ENCODE peak calls at places on chromosome 12, in six cellular contexts. One of them, this sample, is unnamed.

GRCh38 chr12:123732251-123732650 is 20.1 kb downstream of the ATP6V0A2 start:
- DNase-seq in AG09309: no peak
- DNase-seq in ascending aorta: no peak
- DNase-seq in kidney glomerular epithelial cell: no peak
- DNase-seq in amniotic stem cell: no peak
- DNase-seq in ovary: no peak
- DNase-seq in this sample: no peak

GRCh38 chr12:104565606-104566243 is 109.0 kb downstream of the CHST11 start:
- DNase-seq in AG09309: no peak
- DNase-seq in ascending aorta: no peak
- DNase-seq in kidney glomerular epithelial cell: no peak
- DNase-seq in amniotic stem cell: no peak
- DNase-seq in ovary: no peak
- DNase-seq in this sample: peak

GRCh38 chr12:6551063-6551461 is 4.8 kb downstream of the IFFO1 start:
- DNase-seq in ascending aorta: peak
- DNase-seq in ovary: peak
- DNase-seq in AG09309: no peak
- DNase-seq in kidney glomerular epithelial cell: no peak
- DNase-seq in amniotic stem cell: no peak
- DNase-seq in this sample: no peak

GRCh38 chr12:57765003-57765697 is 1.7 kb downstream of the CYP27B1 start:
- DNase-seq in kidney glomerular epithelial cell: no peak
- DNase-seq in AG09309: no peak
- DNase-seq in ascending aorta: no peak
- DNase-seq in amniotic stem cell: no peak
- DNase-seq in ovary: no peak
- DNase-seq in this sample: no peak

GRCh38 chr12:77107121-77107520 is 41.8 kb upstream of the E2F7 start:
- DNase-seq in ovary: no peak
- DNase-seq in kidney glomerular epithelial cell: no peak
- DNase-seq in AG09309: no peak
- DNase-seq in amniotic stem cell: no peak
- DNase-seq in ascending aorta: no peak
- DNase-seq in this sample: no peak

GRCh38 chr12:43453761-43454160 is 98.2 kb downstream of the ADAMTS20 start:
- DNase-seq in amniotic stem cell: no peak
- DNase-seq in kidney glomerular epithelial cell: no peak
- DNase-seq in ascending aorta: no peak
- DNase-seq in ovary: no peak
- DNase-seq in AG09309: no peak
- DNase-seq in this sample: no peak

GRCh38 chr12:5273709-5274108 is 158.2 kb upstream of the NTF3 start:
- DNase-seq in amniotic stem cell: no peak
- DNase-seq in AG09309: no peak
- DNase-seq in ascending aorta: no peak
- DNase-seq in ovary: no peak
- DNase-seq in kidney glomerular epithelial cell: no peak
- DNase-seq in this sample: no peak

GRCh38 chr12:118711185-118711584 is 270.2 kb upstream of the SRRM4 start:
- DNase-seq in amniotic stem cell: no peak
- DNase-seq in AG09309: no peak
- DNase-seq in ovary: no peak
- DNase-seq in ascending aorta: no peak
- DNase-seq in kidney glomerular epithelial cell: no peak
- DNase-seq in this sample: no peak

GRCh38 chr12:117063162-117063911 is 35.9 kb downstream of the TESC start:
- DNase-seq in ovary: no peak
- DNase-seq in ascending aorta: peak
- DNase-seq in kidney glomerular epithelial cell: no peak
- DNase-seq in AG09309: no peak
- DNase-seq in amniotic stem cell: no peak
- DNase-seq in this sample: no peak

GRCh38 chr12:6363330-6364036 is 11.9 kb downstream of the SCNN1A start:
- DNase-seq in ovary: peak
- DNase-seq in AG09309: no peak
- DNase-seq in kidney glomerular epithelial cell: no peak
- DNase-seq in ascending aorta: peak
- DNase-seq in amniotic stem cell: no peak
- DNase-seq in this sample: no peak

GRCh38 chr12:56687225-56688128 is 607 bp downstream of the PTGES3 start:
- DNase-seq in kidney glomerular epithelial cell: peak
- DNase-seq in amniotic stem cell: no peak
- DNase-seq in AG09309: no peak
- DNase-seq in ovary: peak
- DNase-seq in ascending aorta: peak
- DNase-seq in this sample: no peak

GRCh38 chr12:31687101-31687527 is 27.6 kb downstream of the ETFBKMT start:
- DNase-seq in ovary: no peak
- DNase-seq in kidney glomerular epithelial cell: no peak
- DNase-seq in ascending aorta: no peak
- DNase-seq in AG09309: no peak
- DNase-seq in amniotic stem cell: no peak
- DNase-seq in this sample: no peak

GRCh38 chr12:119448737-119449136 is 114.2 kb downstream of the CCDC60 start:
- DNase-seq in kidney glomerular epithelial cell: no peak
- DNase-seq in AG09309: no peak
- DNase-seq in ascending aorta: no peak
- DNase-seq in amniotic stem cell: no peak
- DNase-seq in ovary: no peak
- DNase-seq in this sample: no peak

GRCh38 chr12:14261861-14262260 is 103.6 kb upstream of the ATF7IP start:
- DNase-seq in kidney glomerular epithelial cell: no peak
- DNase-seq in AG09309: no peak
- DNase-seq in amniotic stem cell: no peak
- DNase-seq in ovary: no peak
- DNase-seq in ascending aorta: no peak
- DNase-seq in this sample: no peak

GRCh38 chr12:64796205-64796845 is 28.1 kb upstream of the TBC1D30 start:
- DNase-seq in ovary: peak
- DNase-seq in AG09309: peak
- DNase-seq in kidney glomerular epithelial cell: peak
- DNase-seq in amniotic stem cell: peak
- DNase-seq in ascending aorta: peak
- DNase-seq in this sample: peak

GRCh38 chr12:74490390-74491064 is 47.1 kb upstream of the ATXN7L3B start:
- DNase-seq in kidney glomerular epithelial cell: no peak
- DNase-seq in ovary: no peak
- DNase-seq in ascending aorta: no peak
- DNase-seq in AG09309: no peak
- DNase-seq in amniotic stem cell: no peak
- DNase-seq in this sample: no peak

This sample was measured in AG04449.